ENCODE peak calls at places on chromosomes 2 and 18, in five cellular contexts. J is effector memory CD4-positive, alpha-beta T cell; E is activated T-cell treated with anti-CD3 and anti-CD28 coated beads for 4 hours; B is DMS79 treated with DMSO at 0.1 percent for 48 hours; V is HL-60. K is an unnamed sample.

GRCh38 chr2:9473985-9474360 is 378 bp upstream of the IAH1 start:
- DNase-seq in J (peak; percentile 48), E (peak; percentile 53), B (no peak), V (no peak), K (no peak)

GRCh38 chr2:144539170-144539863 is 19.4 kb upstream of the ZEB2 start:
- DNase-seq in J (no peak), E (no peak), B (no peak), V (no peak), K (no peak)

GRCh38 chr2:241490444-241490760 is 18.0 kb downstream of the STK25 start:
- DNase-seq in J (no peak), E (no peak), B (no peak), V (no peak), K (peak; percentile 60)

GRCh38 chr2:46009772-46010171 is 287.4 kb upstream of the EPAS1 start:
- DNase-seq in J (no peak), E (no peak), B (no peak), V (no peak), K (no peak)

GRCh38 chr18:74468547-74469014 is 11.5 kb upstream of the DIPK1C start:
- DNase-seq in J (no peak), E (no peak), B (no peak), V (no peak), K (no peak)

GRCh38 chr18:35969676-35970075 is 2.8 kb upstream of the RMP24 start:
- DNase-seq in J (no peak), E (no peak), B (no peak), V (peak; percentile 47), K (no peak)

GRCh38 chr2:111202266-111203040 is 81.7 kb downstream of the BCL2L11 start:
- DNase-seq in J (no peak), E (no peak), B (peak; percentile 60), V (no peak), K (no peak)

GRCh38 chr18:35646449-35646848 is 64.9 kb downstream of the GALNT1 start:
- DNase-seq in J (no peak), E (no peak), B (no peak), V (no peak), K (no peak)

GRCh38 chr2:207055254-207055653 is 110.5 kb downstream of the KLF7 start:
- DNase-seq in J (no peak), E (no peak), B (no peak), V (no peak), K (no peak)

GRCh38 chr2:11121099-11121822 is 34.0 kb upstream of the SLC66A3 start:
- DNase-seq in J (no peak), E (no peak), B (no peak), V (no peak), K (no peak)

GRCh38 chr18:29078272-29078671 is 901.3 kb upstream of the CDH2 start:
- DNase-seq in J (no peak), E (no peak), B (no peak), V (no peak), K (no peak)

GRCh38 chr2:239467956-239468490 is 67.2 kb upstream of the HDAC4 start:
- DNase-seq in J (no peak), E (no peak), B (no peak), V (no peak), K (no peak)

GRCh38 chr2:201950606-201951005 is 83.0 kb upstream of the FZD7 start:
- DNase-seq in J (no peak), E (no peak), B (peak; percentile 47), V (no peak), K (no peak)

GRCh38 chr2:182949572-182950189 is 83.2 kb upstream of the FRZB start:
- DNase-seq in J (no peak), E (no peak), B (no peak), V (no peak), K (no peak)